ENCODE peak calls at places on chromosome 4, in four cellular contexts. D, F, B and O are unnamed samples.
A peak's percentile ranks its signal among the peaks of the same experiment; 100 is the strongest.

GRCh38 chr4:125020089-125021034 is 294.4 kb upstream of the FAT4 start:
- DNase-seq in F (no peak), D (no peak), B (no peak), O (no peak)

GRCh38 chr4:3200423-3201090 is 48.4 kb upstream of the MSANTD1 start:
- DNase-seq in F (no peak), D (no peak), B (no peak), O (no peak)

GRCh38 chr4:174522183-174523002 is at the start of gene HPGD:
- DNase-seq in D (peak; percentile 83), B (peak; percentile 88), F (no peak), O (peak; percentile 8)

GRCh38 chr4:6355052-6355451 is 85.4 kb downstream of the WFS1 start:
- DNase-seq in F (no peak), B (no peak), D (no peak), O (no peak)

GRCh38 chr4:1862055-1862911 is 6.3 kb upstream of the LETM1 start:
- DNase-seq in D (peak; percentile 68), F (no peak), B (no peak), O (no peak)

GRCh38 chr4:24771241-24771640 is 24.1 kb upstream of the SOD3 start:
- DNase-seq in F (no peak), D (no peak), B (no peak), O (no peak)

GRCh38 chr4:4673070-4673469 is 131.2 kb upstream of the STX18 start:
- DNase-seq in F (no peak), B (no peak), D (no peak), O (no peak)

GRCh38 chr4:8200302-8200975 is 1.3 kb downstream of the SH3TC1 start:
- DNase-seq in B (peak; percentile 86), F (no peak), D (peak; percentile 73), O (no peak)

GRCh38 chr4:124079174-124079780 is 633.3 kb downstream of the ANKRD50 start:
- DNase-seq in D (no peak), F (peak; percentile 46), B (no peak), O (no peak)

GRCh38 chr4:96205143-96205542 is 365.2 kb downstream of the PDHA2 start:
- DNase-seq in F (no peak), D (no peak), B (no peak), O (no peak)

GRCh38 chr4:4859010-4859798 is at the start of gene MSX1:
- DNase-seq in F (peak; percentile 33), B (peak; percentile 87), D (peak; percentile 81), O (peak; percentile 68)

GRCh38 chr4:70544279-70544870 is 26.0 kb downstream of the AMTN start:
- DNase-seq in B (no peak), D (no peak), F (no peak), O (no peak)

GRCh38 chr4:106707776-106708603 is 328.1 kb downstream of the DKK2 start:
- DNase-seq in F (peak; percentile 22), B (no peak), D (no peak), O (no peak)

GRCh38 chr4:26157541-26157940 is 163.3 kb upstream of the RBPJ start:
- DNase-seq in D (no peak), B (no peak), F (no peak), O (no peak)

GRCh38 chr4:137387924-137388323 is 144.4 kb downstream of the PCDH18 start:
- DNase-seq in B (no peak), F (no peak), D (no peak), O (no peak)

GRCh38 chr4:86054676-86055075 is 305.2 kb downstream of the MAPK10 start:
- DNase-seq in B (no peak), D (no peak), F (no peak), O (no peak)

GRCh38 chr4:56342746-56343145 is 44.5 kb downstream of the AASDH start:
- DNase-seq in D (no peak), F (peak; percentile 54), B (no peak), O (no peak)

GRCh38 chr4:38967260-38968095 is 64.7 kb downstream of the TMEM156 start:
- DNase-seq in D (no peak), B (no peak), F (peak; percentile 64), O (peak; percentile 52)

GRCh38 chr4:1243451-1244080 is 5.4 kb downstream of the CTBP1 start:
- DNase-seq in B (no peak), D (peak; percentile 65), F (no peak), O (no peak)

GRCh38 chr4:1384675-1385372 is 21.4 kb downstream of the NKX1-1 start:
- DNase-seq in D (no peak), F (no peak), B (peak; percentile 31), O (no peak)

GRCh38 chr4:15198070-15198727 is 195.9 kb downstream of the CPEB2 start:
- DNase-seq in B (no peak), D (no peak), F (no peak), O (no peak)

GRCh38 chr4:121018543-121018942 is 53.8 kb downstream of the NDNF start:
- DNase-seq in B (no peak), F (no peak), D (no peak), O (no peak)

GRCh38 chr4:85367815-85368214 is 107.1 kb upstream of the ARHGAP24 start:
- DNase-seq in D (no peak), F (no peak), B (no peak), O (no peak)

GRCh38 chr4:179817317-179817716 is 2375.1 kb upstream of the AGA start:
- DNase-seq in F (no peak), D (no peak), B (no peak), O (no peak)

GRCh38 chr4:137531121-137531520 is 1.2 kb downstream of the PCDH18 start:
- DNase-seq in B (no peak), F (no peak), D (no peak), O (no peak)

GRCh38 chr4:1981251-1982055 is 27.3 kb downstream of the NELFA start:
- DNase-seq in F (no peak), D (peak; percentile 62), B (no peak), O (no peak)

GRCh38 chr4:110622841-110623709 is at the start of gene PITX2:
- DNase-seq in B (peak; percentile 68), F (peak; percentile 32), D (no peak), O (no peak)

GRCh38 chr4:182205293-182205692 is 37.9 kb upstream of the TENM3 start:
- DNase-seq in B (no peak), F (no peak), D (no peak), O (no peak)